ENCODE peak calls at places on chromosomes 13 and 19, in seven cellular contexts. One of them, this sample, is unnamed.

GRCh38 chr13:82480415-82480814 is 1401.9 kb downstream of the SLITRK1 start:
- DNase-seq in HFFc6: peak; percentile 11
- DNase-seq in cardiac fibroblast: no peak
- DNase-seq in progenitor cell of endocrine pancreas: no peak
- DNase-seq in fibroblast of the aortic adventitia: no peak
- DNase-seq in astrocyte of the spinal cord: no peak
- DNase-seq in Peyer's patch: no peak
- DNase-seq in this sample: no peak

GRCh38 chr13:68987585-68987984 is 1120.0 kb upstream of the ATXN8OS start:
- DNase-seq in Peyer's patch: no peak
- DNase-seq in HFFc6: no peak
- DNase-seq in progenitor cell of endocrine pancreas: no peak
- DNase-seq in cardiac fibroblast: no peak
- DNase-seq in fibroblast of the aortic adventitia: no peak
- DNase-seq in astrocyte of the spinal cord: no peak
- DNase-seq in this sample: no peak

GRCh38 chr19:55322495-55322894 is 2.6 kb downstream of the TMEM150B start:
- DNase-seq in Peyer's patch: no peak
- DNase-seq in progenitor cell of endocrine pancreas: no peak
- DNase-seq in astrocyte of the spinal cord: no peak
- DNase-seq in HFFc6: no peak
- DNase-seq in cardiac fibroblast: no peak
- DNase-seq in fibroblast of the aortic adventitia: no peak
- DNase-seq in this sample: no peak

GRCh38 chr19:3218037-3218661 is 6.3 kb upstream of the CELF5 start:
- DNase-seq in astrocyte of the spinal cord: no peak
- DNase-seq in Peyer's patch: no peak
- DNase-seq in HFFc6: no peak
- DNase-seq in progenitor cell of endocrine pancreas: no peak
- DNase-seq in fibroblast of the aortic adventitia: no peak
- DNase-seq in cardiac fibroblast: no peak
- DNase-seq in this sample: no peak

GRCh38 chr13:96533408-96533807 is 443.5 kb downstream of the HS6ST3 start:
- DNase-seq in fibroblast of the aortic adventitia: no peak
- DNase-seq in progenitor cell of endocrine pancreas: no peak
- DNase-seq in astrocyte of the spinal cord: no peak
- DNase-seq in HFFc6: no peak
- DNase-seq in cardiac fibroblast: no peak
- DNase-seq in Peyer's patch: no peak
- DNase-seq in this sample: no peak

GRCh38 chr19:32464279-32464678 is 58.7 kb downstream of the DPY19L3 start:
- DNase-seq in HFFc6: peak; percentile 8
- DNase-seq in progenitor cell of endocrine pancreas: no peak
- DNase-seq in astrocyte of the spinal cord: peak; percentile 23
- DNase-seq in fibroblast of the aortic adventitia: peak; percentile 26
- DNase-seq in cardiac fibroblast: peak; percentile 39
- DNase-seq in Peyer's patch: no peak
- DNase-seq in this sample: no peak

GRCh38 chr19:5253403-5254110 is 87.1 kb downstream of the PTPRS start:
- DNase-seq in HFFc6: no peak
- DNase-seq in progenitor cell of endocrine pancreas: no peak
- DNase-seq in cardiac fibroblast: no peak
- DNase-seq in Peyer's patch: no peak
- DNase-seq in fibroblast of the aortic adventitia: peak; percentile 32
- DNase-seq in astrocyte of the spinal cord: peak; percentile 24
- DNase-seq in this sample: no peak

GRCh38 chr19:18519962-18520847 is 1.7 kb downstream of the ELL start:
- DNase-seq in astrocyte of the spinal cord: peak; percentile 75
- DNase-seq in Peyer's patch: peak; percentile 70
- DNase-seq in cardiac fibroblast: peak; percentile 83
- DNase-seq in progenitor cell of endocrine pancreas: peak; percentile 35
- DNase-seq in HFFc6: peak; percentile 75
- DNase-seq in fibroblast of the aortic adventitia: peak; percentile 77
- DNase-seq in this sample: peak; percentile 49

GRCh38 chr13:110576736-110577476 is 15.4 kb upstream of the RAB20 start:
- DNase-seq in cardiac fibroblast: no peak
- DNase-seq in progenitor cell of endocrine pancreas: no peak
- DNase-seq in astrocyte of the spinal cord: no peak
- DNase-seq in fibroblast of the aortic adventitia: no peak
- DNase-seq in HFFc6: no peak
- DNase-seq in Peyer's patch: no peak
- DNase-seq in this sample: no peak

GRCh38 chr13:111859361-111860105 is 207.4 kb upstream of the SOX1 start:
- DNase-seq in fibroblast of the aortic adventitia: no peak
- DNase-seq in HFFc6: no peak
- DNase-seq in Peyer's patch: no peak
- DNase-seq in progenitor cell of endocrine pancreas: no peak
- DNase-seq in cardiac fibroblast: no peak
- DNase-seq in astrocyte of the spinal cord: no peak
- DNase-seq in this sample: no peak

GRCh38 chr13:82993417-82993816 is 888.9 kb downstream of the SLITRK1 start:
- DNase-seq in astrocyte of the spinal cord: no peak
- DNase-seq in Peyer's patch: no peak
- DNase-seq in progenitor cell of endocrine pancreas: no peak
- DNase-seq in fibroblast of the aortic adventitia: no peak
- DNase-seq in HFFc6: no peak
- DNase-seq in cardiac fibroblast: no peak
- DNase-seq in this sample: no peak

GRCh38 chr19:43797556-43797955 is 4.7 kb downstream of the LYPD5 start:
- DNase-seq in cardiac fibroblast: no peak
- DNase-seq in HFFc6: no peak
- DNase-seq in progenitor cell of endocrine pancreas: no peak
- DNase-seq in fibroblast of the aortic adventitia: no peak
- DNase-seq in Peyer's patch: no peak
- DNase-seq in astrocyte of the spinal cord: no peak
- DNase-seq in this sample: no peak

GRCh38 chr19:54995561-54995960 is 29.4 kb downstream of the NLRP2 start:
- DNase-seq in HFFc6: no peak
- DNase-seq in Peyer's patch: no peak
- DNase-seq in fibroblast of the aortic adventitia: no peak
- DNase-seq in astrocyte of the spinal cord: no peak
- DNase-seq in cardiac fibroblast: no peak
- DNase-seq in progenitor cell of endocrine pancreas: no peak
- DNase-seq in this sample: no peak

GRCh38 chr13:42378383-42378780 is 106.4 kb downstream of the AKAP11 start:
- DNase-seq in HFFc6: no peak
- DNase-seq in Peyer's patch: no peak
- DNase-seq in fibroblast of the aortic adventitia: no peak
- DNase-seq in astrocyte of the spinal cord: no peak
- DNase-seq in cardiac fibroblast: no peak
- DNase-seq in progenitor cell of endocrine pancreas: no peak
- DNase-seq in this sample: no peak

GRCh38 chr13:24118576-24118975 is 41.9 kb upstream of the SPATA13 start:
- DNase-seq in astrocyte of the spinal cord: no peak
- DNase-seq in fibroblast of the aortic adventitia: no peak
- DNase-seq in cardiac fibroblast: no peak
- DNase-seq in Peyer's patch: no peak
- DNase-seq in HFFc6: no peak
- DNase-seq in progenitor cell of endocrine pancreas: no peak
- DNase-seq in this sample: no peak

GRCh38 chr19:42942187-42942789 is 5.3 kb upstream of the PSG7 start:
- DNase-seq in fibroblast of the aortic adventitia: peak; percentile 52
- DNase-seq in cardiac fibroblast: peak; percentile 18
- DNase-seq in HFFc6: no peak
- DNase-seq in progenitor cell of endocrine pancreas: no peak
- DNase-seq in astrocyte of the spinal cord: peak; percentile 13
- DNase-seq in Peyer's patch: no peak
- DNase-seq in this sample: no peak

DNA sequence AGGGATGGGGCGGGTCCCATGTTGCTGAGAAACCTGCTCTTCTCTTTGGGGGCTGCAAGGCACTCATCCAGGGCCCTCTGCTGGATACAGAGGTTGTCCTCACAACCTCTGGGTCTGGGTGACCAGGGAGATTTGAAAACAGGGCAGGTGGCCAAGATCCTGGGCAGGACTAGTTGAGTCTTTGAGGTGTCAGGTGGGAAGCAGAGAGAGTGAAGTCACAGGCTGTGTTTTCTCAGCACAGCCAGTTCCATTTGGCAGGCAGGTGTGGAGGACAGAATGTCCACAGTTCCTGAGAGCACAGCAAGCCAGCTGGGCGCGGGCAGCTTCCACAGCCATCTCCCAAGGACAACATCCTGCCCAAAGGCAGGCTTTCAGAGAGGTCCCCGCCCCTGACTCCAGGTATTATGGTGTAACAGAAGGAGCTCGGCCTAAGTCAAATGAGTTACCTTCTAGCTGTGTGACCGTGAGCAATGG is 118.8 kb downstream of the NUFIP1 start:
- DNase-seq in fibroblast of the aortic adventitia: no peak
- DNase-seq in astrocyte of the spinal cord: no peak
- DNase-seq in progenitor cell of endocrine pancreas: no peak
- DNase-seq in Peyer's patch: no peak
- DNase-seq in cardiac fibroblast: no peak
- DNase-seq in HFFc6: no peak
- DNase-seq in this sample: no peak
- TF ChIP-seq CTCF in fibroblast of the aortic adventitia: no peak
- TF ChIP-seq CTCF in astrocyte of the spinal cord: no peak
- TF ChIP-seq CTCF in progenitor cell of endocrine pancreas: no peak
- TF ChIP-seq CTCF in Peyer's patch: no peak
- TF ChIP-seq CTCF in cardiac fibroblast: no peak
- TF ChIP-seq CTCF in HFFc6: no peak
- TF ChIP-seq CTCF in this sample: no peak

GRCh38 chr19:16115309-16116039 is 3.8 kb downstream of the RAB8A start:
- DNase-seq in progenitor cell of endocrine pancreas: no peak
- DNase-seq in HFFc6: no peak
- DNase-seq in astrocyte of the spinal cord: no peak
- DNase-seq in cardiac fibroblast: no peak
- DNase-seq in fibroblast of the aortic adventitia: no peak
- DNase-seq in Peyer's patch: no peak
- DNase-seq in this sample: no peak

GRCh38 chr19:16118489-16119033 is 6.9 kb downstream of the RAB8A start:
- DNase-seq in astrocyte of the spinal cord: no peak
- DNase-seq in progenitor cell of endocrine pancreas: no peak
- DNase-seq in HFFc6: no peak
- DNase-seq in Peyer's patch: peak; percentile 85
- DNase-seq in cardiac fibroblast: no peak
- DNase-seq in fibroblast of the aortic adventitia: no peak
- DNase-seq in this sample: no peak

GRCh38 chr19:16121141-16121540 is 9.5 kb downstream of the RAB8A start:
- DNase-seq in progenitor cell of endocrine pancreas: no peak
- DNase-seq in HFFc6: no peak
- DNase-seq in fibroblast of the aortic adventitia: no peak
- DNase-seq in astrocyte of the spinal cord: no peak
- DNase-seq in Peyer's patch: no peak
- DNase-seq in cardiac fibroblast: no peak
- DNase-seq in this sample: no peak

GRCh38 chr19:16116067-16116466 is 4.4 kb downstream of the RAB8A start:
- DNase-seq in cardiac fibroblast: no peak
- DNase-seq in progenitor cell of endocrine pancreas: no peak
- DNase-seq in Peyer's patch: no peak
- DNase-seq in HFFc6: no peak
- DNase-seq in astrocyte of the spinal cord: no peak
- DNase-seq in fibroblast of the aortic adventitia: no peak
- DNase-seq in this sample: no peak

DNA sequence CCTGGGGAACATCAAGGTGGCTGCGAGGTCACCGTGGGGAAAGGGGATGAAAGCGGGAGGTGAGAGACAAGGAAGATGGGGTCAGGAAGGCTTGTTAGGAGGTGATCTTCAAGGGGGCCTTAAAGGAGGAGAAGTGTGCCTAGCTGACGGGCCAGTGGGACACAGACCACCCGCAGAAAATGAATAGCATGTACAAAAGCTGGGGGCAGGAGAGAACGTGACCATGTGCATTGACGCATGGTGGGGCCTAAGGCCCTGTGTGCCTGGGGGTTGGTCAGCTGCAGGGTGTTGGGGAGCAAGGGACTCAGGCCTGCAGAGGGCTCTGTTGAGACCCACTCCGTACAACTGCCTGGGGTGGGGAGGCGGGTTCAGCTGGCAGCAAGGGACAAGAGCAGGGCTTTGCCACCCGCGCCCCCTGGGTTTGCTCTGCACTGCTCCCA is 5.9 kb downstream of the RAB8A start:
- DNase-seq in HFFc6: no peak
- DNase-seq in Peyer's patch: peak; percentile 69
- DNase-seq in cardiac fibroblast: no peak
- DNase-seq in astrocyte of the spinal cord: no peak
- DNase-seq in fibroblast of the aortic adventitia: no peak
- DNase-seq in progenitor cell of endocrine pancreas: no peak
- DNase-seq in this sample: no peak
- TF ChIP-seq CTCF in HFFc6: no peak
- TF ChIP-seq CTCF in Peyer's patch: no peak
- TF ChIP-seq CTCF in cardiac fibroblast: no peak
- TF ChIP-seq CTCF in astrocyte of the spinal cord: peak; percentile 12
- TF ChIP-seq CTCF in fibroblast of the aortic adventitia: no peak
- TF ChIP-seq CTCF in progenitor cell of endocrine pancreas: no peak
- TF ChIP-seq CTCF in this sample: no peak

GRCh38 chr19:11738746-11739620 is at the start of gene ZNF823:
- DNase-seq in HFFc6: peak; percentile 97
- DNase-seq in fibroblast of the aortic adventitia: peak; percentile 97
- DNase-seq in progenitor cell of endocrine pancreas: peak; percentile 99
- DNase-seq in Peyer's patch: peak; percentile 100
- DNase-seq in cardiac fibroblast: peak; percentile 98
- DNase-seq in astrocyte of the spinal cord: peak; percentile 97
- DNase-seq in this sample: peak; percentile 96
- TF ChIP-seq CTCF in HFFc6: no peak
- TF ChIP-seq CTCF in fibroblast of the aortic adventitia: no peak
- TF ChIP-seq CTCF in progenitor cell of endocrine pancreas: no peak
- TF ChIP-seq CTCF in Peyer's patch: no peak
- TF ChIP-seq CTCF in cardiac fibroblast: no peak
- TF ChIP-seq CTCF in astrocyte of the spinal cord: no peak
- TF ChIP-seq CTCF in this sample: no peak

GRCh38 chr13:45925151-45925550 is 73.6 kb upstream of the SIAH3 start:
- DNase-seq in fibroblast of the aortic adventitia: no peak
- DNase-seq in astrocyte of the spinal cord: no peak
- DNase-seq in HFFc6: no peak
- DNase-seq in progenitor cell of endocrine pancreas: no peak
- DNase-seq in Peyer's patch: no peak
- DNase-seq in cardiac fibroblast: peak; percentile 25
- DNase-seq in this sample: no peak

GRCh38 chr13:45918597-45918996 is 67.0 kb upstream of the SIAH3 start:
- DNase-seq in astrocyte of the spinal cord: no peak
- DNase-seq in fibroblast of the aortic adventitia: no peak
- DNase-seq in HFFc6: no peak
- DNase-seq in cardiac fibroblast: no peak
- DNase-seq in progenitor cell of endocrine pancreas: no peak
- DNase-seq in Peyer's patch: no peak
- DNase-seq in this sample: no peak

GRCh38 chr13:45916036-45916435 is 64.5 kb upstream of the SIAH3 start:
- DNase-seq in Peyer's patch: no peak
- DNase-seq in astrocyte of the spinal cord: no peak
- DNase-seq in cardiac fibroblast: no peak
- DNase-seq in fibroblast of the aortic adventitia: no peak
- DNase-seq in progenitor cell of endocrine pancreas: no peak
- DNase-seq in HFFc6: no peak
- DNase-seq in this sample: no peak

GRCh38 chr13:45916859-45917418 is 65.4 kb upstream of the SIAH3 start:
- DNase-seq in HFFc6: no peak
- DNase-seq in cardiac fibroblast: no peak
- DNase-seq in Peyer's patch: no peak
- DNase-seq in fibroblast of the aortic adventitia: no peak
- DNase-seq in astrocyte of the spinal cord: no peak
- DNase-seq in progenitor cell of endocrine pancreas: no peak
- DNase-seq in this sample: no peak

DNA sequence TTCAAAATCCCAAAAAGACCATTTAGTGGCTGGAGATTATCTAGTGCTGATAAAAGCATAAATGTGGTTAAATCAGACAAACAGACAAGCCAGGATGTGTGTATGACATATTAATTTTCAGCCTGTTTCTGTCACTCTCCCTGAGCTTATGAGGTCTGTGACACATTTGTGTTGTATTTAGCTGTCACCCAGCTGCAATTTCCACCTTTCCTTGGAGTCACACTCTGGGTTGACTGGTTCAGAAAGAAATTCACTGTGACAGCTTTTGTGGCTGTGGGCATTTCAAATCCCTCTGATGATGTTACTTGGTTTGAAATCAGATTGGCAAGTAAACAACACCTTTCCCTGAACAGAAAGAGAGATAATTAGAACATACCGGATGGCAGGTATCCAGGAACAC is 69.8 kb upstream of the SIAH3 start:
- DNase-seq in fibroblast of the aortic adventitia: no peak
- DNase-seq in progenitor cell of endocrine pancreas: no peak
- DNase-seq in cardiac fibroblast: no peak
- DNase-seq in astrocyte of the spinal cord: no peak
- DNase-seq in Peyer's patch: no peak
- DNase-seq in HFFc6: no peak
- DNase-seq in this sample: no peak
- TF ChIP-seq CTCF in fibroblast of the aortic adventitia: no peak
- TF ChIP-seq CTCF in progenitor cell of endocrine pancreas: no peak
- TF ChIP-seq CTCF in cardiac fibroblast: no peak
- TF ChIP-seq CTCF in astrocyte of the spinal cord: no peak
- TF ChIP-seq CTCF in Peyer's patch: no peak
- TF ChIP-seq CTCF in HFFc6: no peak
- TF ChIP-seq CTCF in this sample: no peak

This sample was measured in natural killer cell.